ENCODE peak calls at places on chromosomes 3 and 15, in four cellular contexts. D, I, E and F are unnamed samples.

GRCh38 chr3:45607790-45608189 is 13.2 kb downstream of the LIMD1 start:
- DNase-seq in D (no peak), I (no peak), E (no peak), F (no peak)

GRCh38 chr15:68594533-68595259 is 15.9 kb downstream of the CORO2B start:
- DNase-seq in D (no peak), I (no peak), E (no peak), F (no peak)

GRCh38 chr3:51422211-51422610 is 31.1 kb downstream of the RBM15B start:
- DNase-seq in D (no peak), I (no peak), E (no peak), F (no peak)

GRCh38 chr15:68440136-68440535 is 8.2 kb upstream of the ITGA11 start:
- DNase-seq in D (peak), I (no peak), E (no peak), F (no peak)

GRCh38 chr3:128907706-128908445 is 28.5 kb downstream of the ACAD9 start:
- DNase-seq in D (no peak), I (no peak), E (no peak), F (no peak)

GRCh38 chr15:41462396-41462795 is 31.3 kb upstream of the ITPKA start:
- DNase-seq in D (no peak), I (no peak), E (no peak), F (no peak)

GRCh38 chr3:51703776-51704510 is 2.9 kb upstream of the GRM2 start:
- DNase-seq in D (no peak), I (no peak), E (no peak), F (no peak)

GRCh38 chr3:139430467-139430866 is 41.0 kb upstream of the COPB2 start:
- DNase-seq in D (no peak), I (no peak), E (no peak), F (no peak)

GRCh38 chr15:71496336-71496955 is 313.9 kb upstream of the NR2E3 start:
- DNase-seq in D (no peak), I (no peak), E (no peak), F (no peak)

GRCh38 chr15:31434418-31435255 is 108.0 kb downstream of the KLF13 start:
- DNase-seq in D (no peak), I (no peak), E (no peak), F (no peak)

GRCh38 chr15:74957301-74958035 is 896 bp upstream of the RPP25 start:
- DNase-seq in D (peak), I (no peak), E (no peak), F (peak)

GRCh38 chr3:188950006-188950405 is 221.8 kb upstream of the TPRG1 start:
- DNase-seq in D (no peak), I (no peak), E (no peak), F (no peak)

GRCh38 chr15:84819291-84819768 is 2.2 kb downstream of the ALPK3 start:
- DNase-seq in D (no peak), I (peak), E (no peak), F (no peak)

GRCh38 chr3:33826688-33827087 is 28.3 kb downstream of the PDCD6IP start:
- DNase-seq in D (no peak), I (no peak), E (no peak), F (no peak)

GRCh38 chr3:124269619-124270018 is 277.7 kb upstream of the ROPN1 start:
- DNase-seq in D (no peak), I (no peak), E (no peak), F (no peak)

GRCh38 chr3:53242155-53242554 is 13.7 kb downstream of the TKT start:
- DNase-seq in D (no peak), I (no peak), E (no peak), F (no peak)

GRCh38 chr3:87895983-87896382 is 162.8 kb downstream of the CGGBP1 start:
- DNase-seq in D (no peak), I (no peak), E (no peak), F (no peak)

GRCh38 chr15:89307046-89307587 is 27.5 kb downstream of the POLG start:
- DNase-seq in D (no peak), I (no peak), E (no peak), F (no peak)

GRCh38 chr3:138070006-138070405 is 45.4 kb downstream of the DZIP1L start:
- DNase-seq in D (no peak), I (no peak), E (no peak), F (no peak)

GRCh38 chr15:86654501-86654900 is 574.8 kb downstream of the AGBL1 start:
- DNase-seq in D (no peak), I (no peak), E (no peak), F (no peak)

GRCh38 chr3:129087138-129087702 is 26.6 kb downstream of the GP9 start:
- DNase-seq in D (no peak), I (peak), E (no peak), F (no peak)

GRCh38 chr15:86743283-86743903 is 663.7 kb downstream of the AGBL1 start:
- DNase-seq in D (peak), I (peak), E (peak), F (peak)

GRCh38 chr3:55673764-55674163 is 186.7 kb upstream of the WNT5A start:
- DNase-seq in D (no peak), I (no peak), E (no peak), F (no peak)

GRCh38 chr15:61227269-61228024 is 1.7 kb downstream of the RORA start:
- DNase-seq in D (no peak), I (no peak), E (no peak), F (peak)

GRCh38 chr3:105847865-105848264 is 20.9 kb downstream of the CBLB start:
- DNase-seq in D (no peak), I (no peak), E (no peak), F (no peak)

GRCh38 chr3:135567223-135567622 is 398.3 kb upstream of the PPP2R3A start:
- DNase-seq in D (no peak), I (no peak), E (no peak), F (no peak)

GRCh38 chr15:70493787-70494514 is 269.4 kb downstream of the UACA start:
- DNase-seq in D (no peak), I (peak), E (no peak), F (no peak)

GRCh38 chr3:112629425-112629824 is 11.5 kb downstream of the CCDC80 start:
- DNase-seq in D (peak), I (no peak), E (no peak), F (no peak)

GRCh38 chr3:196096382-196096953 is 14.6 kb upstream of the TFRC start:
- DNase-seq in D (no peak), I (no peak), E (no peak), F (no peak)

DNA sequence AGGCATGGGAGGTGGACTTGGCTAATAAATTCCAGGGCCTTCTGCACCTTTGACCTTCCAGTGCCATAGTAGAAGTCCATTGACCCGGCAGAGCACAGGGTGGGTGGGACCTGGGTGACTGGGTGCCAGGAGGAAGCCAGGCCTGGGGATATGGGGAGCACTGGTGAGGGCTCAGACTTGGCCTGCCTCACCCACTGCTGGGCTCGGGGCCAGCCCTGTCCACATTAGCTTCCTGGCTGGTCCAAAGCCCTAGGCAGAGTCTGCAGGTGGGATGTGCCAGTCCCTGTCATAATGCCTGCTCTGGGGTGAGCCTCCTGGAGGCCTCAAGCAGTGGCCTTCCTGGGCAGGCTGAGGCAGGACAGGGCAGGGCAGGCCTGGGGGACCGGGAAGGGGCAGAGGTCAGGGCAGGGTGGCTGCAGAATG is 38.1 kb upstream of the CHRNB4 start:
- DNase-seq in D (no peak), I (no peak), E (no peak), F (no peak)
- TF ChIP-seq JUN in D (no peak), I (no peak), E (no peak), F (no peak)

DNA sequence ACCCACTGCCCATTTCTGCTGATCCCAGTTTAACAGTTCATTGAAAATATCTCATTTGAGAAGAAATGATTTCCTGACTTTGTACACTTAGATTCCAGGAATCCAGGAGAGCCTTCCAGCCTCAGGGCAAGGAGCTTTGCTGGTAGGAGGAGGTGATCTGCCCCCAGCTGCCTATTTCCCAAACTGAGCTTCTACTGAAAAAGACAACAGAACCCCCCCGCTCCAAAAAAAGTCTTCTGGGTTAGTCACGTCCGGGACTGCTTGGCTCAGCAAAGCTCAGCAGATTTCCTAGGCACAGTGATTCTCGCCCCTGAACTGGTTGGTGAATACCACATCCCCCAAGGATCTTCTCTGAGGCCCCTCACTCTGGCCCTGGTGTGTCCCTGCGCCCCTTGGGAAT is 13.1 kb downstream of the SLC6A6 start:
- DNase-seq in D (no peak), I (no peak), E (no peak), F (no peak)
- TF ChIP-seq CREB1 in D (no peak), I (no peak), E (no peak), F (no peak)

GRCh38 chr3:191985691-191986090 is 524.7 kb downstream of the PYDC2 start:
- DNase-seq in D (no peak), I (no peak), E (no peak), F (no peak)

GRCh38 chr3:191980443-191980842 is 519.5 kb downstream of the PYDC2 start:
- DNase-seq in D (no peak), I (no peak), E (no peak), F (no peak)

GRCh38 chr3:191987951-191988350 is 527.0 kb downstream of the PYDC2 start:
- DNase-seq in D (no peak), I (no peak), E (no peak), F (no peak)

GRCh38 chr3:191982481-191982880 is 521.5 kb downstream of the PYDC2 start:
- DNase-seq in D (no peak), I (no peak), E (no peak), F (no peak)
- TF ChIP-seq MAX in D (no peak), I (no peak), E (no peak), F (no peak)

DNA sequence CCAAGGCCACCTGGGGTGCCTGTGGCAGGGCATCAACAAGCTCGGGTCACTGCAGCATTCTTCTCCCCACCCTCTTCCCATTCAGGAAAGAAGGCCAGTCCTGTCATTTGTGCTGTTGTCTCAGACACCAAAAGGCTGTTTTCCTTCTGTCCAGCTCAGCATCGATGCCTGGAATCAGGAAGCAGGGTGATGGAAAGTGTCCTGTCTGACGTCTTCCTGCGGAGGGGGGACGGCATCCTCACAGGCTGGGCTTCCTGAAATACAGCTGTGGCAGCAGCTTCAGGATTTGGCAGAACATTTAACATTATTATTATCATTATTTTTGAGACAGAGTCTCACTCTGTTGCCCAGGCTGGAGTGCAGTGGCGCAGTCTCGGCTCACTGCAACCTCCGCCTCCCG is 33.0 kb upstream of the ANKDD1A start:
- DNase-seq in D (no peak), I (no peak), E (no peak), F (no peak)
- TF ChIP-seq JUN in D (no peak), I (no peak), E (no peak), F (no peak)

GRCh38 chr3:134161817-134162396 is 88.8 kb downstream of the RYK start:
- DNase-seq in D (no peak), I (no peak), E (no peak), F (peak)
- TF ChIP-seq CREB1 in D (no peak), I (no peak), E (no peak), F (no peak)

DNA sequence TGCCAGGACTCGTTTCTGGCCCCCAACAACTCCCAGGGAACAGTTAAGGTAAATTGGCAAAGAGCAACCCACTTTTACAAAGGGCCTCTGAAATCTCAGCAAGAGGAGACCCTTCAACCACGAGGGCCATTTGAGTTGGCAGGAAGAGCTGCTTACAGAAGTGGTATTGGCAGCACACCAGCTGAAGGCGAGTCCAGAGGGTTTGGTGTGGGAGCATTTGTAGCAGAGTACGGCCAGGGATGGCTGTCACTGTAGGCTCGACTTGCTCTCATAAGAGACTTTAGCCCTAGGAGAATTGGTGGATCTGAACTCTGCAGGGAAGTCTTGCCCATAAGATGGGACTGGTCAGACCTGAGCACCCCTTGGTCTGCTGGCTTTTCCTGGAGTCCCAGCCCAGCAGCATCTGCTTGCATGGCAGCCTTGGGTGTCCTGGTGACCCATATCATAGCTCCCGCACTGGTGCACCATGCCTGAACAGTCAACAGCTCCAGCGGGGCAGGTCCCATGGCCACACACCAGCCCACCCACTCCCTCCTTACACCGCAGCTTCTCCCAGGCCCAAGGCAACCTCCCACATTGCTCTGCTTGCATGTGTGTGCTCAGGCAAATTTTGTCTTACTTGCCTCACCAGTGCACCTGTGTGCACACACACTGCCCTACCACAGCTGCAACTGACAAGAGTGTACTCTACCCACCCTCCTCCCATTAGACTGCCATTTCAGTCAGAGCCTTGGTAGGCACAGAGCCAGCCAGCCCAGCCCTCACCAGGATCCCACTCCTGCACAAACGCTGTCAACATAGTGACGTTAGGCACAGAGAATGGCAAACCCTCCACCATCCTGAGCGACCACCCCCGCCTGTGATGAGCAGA is 861.6 kb upstream of the DPPA4 start:
- DNase-seq in D (no peak), I (no peak), E (no peak), F (no peak)
- TF ChIP-seq MAX in D (no peak), I (no peak), E (no peak), F (no peak)

GRCh38 chr3:4593014-4593413 is 99.9 kb downstream of the ITPR1 start:
- DNase-seq in D (no peak), I (no peak), E (no peak), F (no peak)

GRCh38 chr3:4597204-4597985 is 104.2 kb downstream of the ITPR1 start:
- DNase-seq in D (no peak), I (no peak), E (no peak), F (no peak)

GRCh38 chr3:4595709-4596108 is 102.6 kb downstream of the ITPR1 start:
- DNase-seq in D (no peak), I (no peak), E (no peak), F (no peak)

GRCh38 chr3:4600526-4600925 is 107.4 kb downstream of the ITPR1 start:
- DNase-seq in D (no peak), I (no peak), E (no peak), F (no peak)

DNA sequence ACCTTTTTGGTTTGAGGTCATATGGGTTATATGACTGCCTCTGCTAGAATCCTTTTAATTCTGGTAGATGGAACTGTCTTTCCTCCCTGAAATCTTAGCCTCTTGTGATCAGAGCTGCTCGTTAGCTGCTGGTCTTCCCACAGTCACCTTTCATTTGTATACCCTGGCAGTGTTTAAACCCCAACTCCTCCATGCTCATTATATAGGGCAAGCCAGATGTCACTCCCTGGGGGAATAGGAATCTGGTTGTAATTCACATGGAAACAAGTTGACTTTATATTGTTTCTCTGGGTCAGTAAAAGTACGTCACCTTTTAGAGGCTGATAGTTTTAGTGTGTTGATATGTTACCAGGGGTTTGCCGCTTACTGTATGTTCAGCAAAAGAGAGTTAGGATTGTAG is 103.4 kb downstream of the ITPR1 start:
- DNase-seq in D (no peak), I (no peak), E (no peak), F (no peak)
- TF ChIP-seq JUN in D (no peak), I (no peak), E (no peak), F (no peak)

DNA sequence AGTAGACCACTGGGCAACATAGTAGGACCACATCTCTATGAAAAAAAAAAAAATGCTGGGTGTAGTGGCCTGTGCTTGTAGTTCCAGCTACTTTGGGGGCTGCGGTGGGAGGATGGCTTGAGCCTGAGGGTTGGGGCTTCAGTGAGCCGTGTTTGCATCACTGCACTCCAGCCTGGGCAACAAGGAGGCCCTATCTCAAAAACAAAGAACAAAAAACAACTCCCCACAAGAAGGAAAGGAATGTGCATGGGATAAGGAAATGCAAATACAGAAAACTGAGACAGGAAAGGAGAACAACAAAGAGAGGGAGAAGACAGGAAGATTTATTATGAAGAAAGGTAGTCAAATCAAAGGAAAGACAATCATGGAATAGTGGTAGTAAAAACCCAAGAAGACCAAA is 101.5 kb upstream of the PTX3 start:
- DNase-seq in D (no peak), I (no peak), E (no peak), F (no peak)
- TF ChIP-seq CREB1 in D (no peak), I (no peak), E (no peak), F (no peak)

DNA sequence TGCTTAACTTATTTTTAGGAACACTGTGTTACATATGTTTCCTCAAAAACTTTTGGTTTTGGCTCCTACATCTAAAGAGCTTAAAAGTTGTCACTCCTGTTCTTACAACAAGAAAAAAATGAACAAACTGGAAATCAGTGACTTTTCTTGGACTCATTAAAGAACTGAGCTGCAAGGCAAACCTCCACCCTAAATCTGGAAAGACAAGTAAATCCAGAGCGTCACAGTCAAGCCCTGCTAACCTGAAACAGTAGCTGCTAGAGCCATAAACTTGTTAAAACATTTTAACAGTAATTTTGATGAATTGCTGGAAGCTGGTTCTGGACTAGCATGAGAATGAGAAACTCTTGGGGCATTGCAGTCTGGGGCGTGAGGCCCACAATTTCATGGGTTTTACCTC is 350.5 kb upstream of the COL8A1 start:
- DNase-seq in D (no peak), I (no peak), E (no peak), F (no peak)
- TF ChIP-seq MAX in D (no peak), I (no peak), E (no peak), F (no peak)